ENCODE peak calls at places on chromosomes 12 and 14, in four cellular contexts. E is SK-N-SH, Q is A549, H is HepG2. S is an unnamed sample.

GRCh38 chr12:65217127-65217526 is 47.7 kb downstream of the LEMD3 start:
- DNase-seq in E (peak), Q (no peak), H (no peak), S (no peak)

GRCh38 chr12:22287056-22287455 is 47.5 kb downstream of the ST8SIA1 start:
- DNase-seq in E (no peak), Q (no peak), H (no peak), S (no peak)

GRCh38 chr12:42262271-42262670 is 24.2 kb upstream of the YAF2 start:
- DNase-seq in E (no peak), Q (no peak), H (no peak), S (no peak)

GRCh38 chr14:78790262-78790661 is 620.1 kb downstream of the NRXN3 start:
- DNase-seq in E (no peak), Q (peak), H (no peak), S (no peak)

GRCh38 chr12:62482769-62483168 is 16.1 kb downstream of the MON2 start:
- DNase-seq in E (no peak), Q (no peak), H (no peak), S (no peak)

GRCh38 chr12:49750027-49750977 is 8.9 kb downstream of the TMBIM6 start:
- DNase-seq in E (no peak), Q (peak), H (peak), S (peak)

GRCh38 chr14:21987937-21988336 is 314.3 kb upstream of the OR4E1 start:
- DNase-seq in E (peak), Q (peak), H (peak), S (no peak)

GRCh38 chr12:1279050-1279449 is 288.0 kb downstream of the ERC1 start:
- DNase-seq in E (no peak), Q (no peak), H (no peak), S (no peak)

GRCh38 chr12:57952766-57953165 is 11.4 kb downstream of the ATP23 start:
- DNase-seq in E (no peak), Q (no peak), H (no peak), S (no peak)

GRCh38 chr14:89237923-89238529 is 179.0 kb downstream of the FOXN3 start:
- DNase-seq in E (peak), Q (peak), H (no peak), S (no peak)

GRCh38 chr12:12880537-12880936 is 10.8 kb upstream of the GPRC5A start:
- DNase-seq in E (no peak), Q (no peak), H (no peak), S (no peak)

GRCh38 chr14:55707365-55707804 is 127.4 kb downstream of the KTN1 start:
- DNase-seq in E (no peak), Q (peak), H (peak), S (no peak)

GRCh38 chr14:102086972-102087761 is at the start of gene HSP90AA1:
- DNase-seq in E (peak), Q (peak), H (peak), S (peak)

GRCh38 chr14:90815817-90816662 is at the start of gene TTC7B:
- DNase-seq in E (peak), Q (no peak), H (no peak), S (no peak)

GRCh38 chr12:58647495-58647894 is 272.8 kb downstream of the LRIG3 start:
- DNase-seq in E (no peak), Q (no peak), H (no peak), S (no peak)

GRCh38 chr12:49917126-49917787 is 13.6 kb upstream of the FAIM2 start:
- DNase-seq in E (no peak), Q (no peak), H (no peak), S (no peak)

GRCh38 chr12:90099288-90099687 is 390.6 kb upstream of the ATP2B1 start:
- DNase-seq in E (no peak), Q (peak), H (no peak), S (no peak)

GRCh38 chr12:116381744-116382455 is 104.4 kb upstream of the MED13L start:
- DNase-seq in E (no peak), Q (peak), H (no peak), S (no peak)

GRCh38 chr14:21556378-21557083 is 23.3 kb downstream of the OR10G3 start:
- DNase-seq in E (no peak), Q (no peak), H (no peak), S (no peak)

GRCh38 chr12:128702344-128702743 is 121.4 kb downstream of the SLC15A4 start:
- DNase-seq in E (no peak), Q (no peak), H (no peak), S (no peak)

GRCh38 chr12:1306096-1306495 is 288.3 kb downstream of the FBXL14 start:
- DNase-seq in E (no peak), Q (no peak), H (no peak), S (no peak)

GRCh38 chr12:105219261-105220018 is 16.5 kb downstream of the APPL2 start:
- DNase-seq in E (no peak), Q (no peak), H (no peak), S (no peak)

GRCh38 chr12:79662046-79662811 is 28.5 kb downstream of the PAWR start:
- DNase-seq in E (no peak), Q (peak), H (peak), S (no peak)

GRCh38 chr14:83535396-83535906 is 1994.5 kb upstream of the FLRT2 start:
- DNase-seq in E (peak), Q (no peak), H (no peak), S (no peak)

GRCh38 chr12:89350661-89351488 is 1.4 kb downstream of the DUSP6 start:
- DNase-seq in E (no peak), Q (no peak), H (no peak), S (no peak)

GRCh38 chr12:26250801-26251200 is 55.4 kb downstream of the SSPN start:
- DNase-seq in E (no peak), Q (no peak), H (no peak), S (no peak)

GRCh38 chr14:28773917-28774691 is 7.5 kb downstream of the FOXG1 start:
- DNase-seq in E (no peak), Q (peak), H (no peak), S (no peak)

GRCh38 chr12:38547586-38547985 is 231.0 kb downstream of the ALG10B start:
- DNase-seq in E (no peak), Q (no peak), H (no peak), S (no peak)

GRCh38 chr12:132589856-132590255 is 20.5 kb downstream of the LRCOL1 start:
- DNase-seq in E (no peak), Q (no peak), H (no peak), S (no peak)

GRCh38 chr12:111441107-111441928 is 35.6 kb downstream of the SH2B3 start:
- DNase-seq in E (no peak), Q (no peak), H (no peak), S (no peak)

GRCh38 chr14:64773577-64773976 is 69.4 kb downstream of the PLEKHG3 start:
- DNase-seq in E (no peak), Q (no peak), H (no peak), S (no peak)

GRCh38 chr12:109706747-109707469 is 6.7 kb upstream of the FAM222A start:
- DNase-seq in E (peak), Q (no peak), H (peak), S (no peak)

GRCh38 chr14:51867753-51868152 is 7.3 kb downstream of the GNG2 start:
- DNase-seq in E (no peak), Q (no peak), H (no peak), S (no peak)

GRCh38 chr12:108495054-108495453 is 20.0 kb upstream of the FICD start:
- DNase-seq in E (peak), Q (peak), H (peak), S (no peak)

GRCh38 chr12:52232916-52233461 is at the start of gene KRT7:
- DNase-seq in E (peak), Q (peak), H (no peak), S (no peak)

GRCh38 chr12:123063535-123063934 is 83.1 kb downstream of the ARL6IP4 start:
- DNase-seq in E (peak), Q (peak), H (peak), S (no peak)
- TF ChIP-seq PBX3 in E (no peak), Q (no peak), H (no peak), S (no peak)

DNA sequence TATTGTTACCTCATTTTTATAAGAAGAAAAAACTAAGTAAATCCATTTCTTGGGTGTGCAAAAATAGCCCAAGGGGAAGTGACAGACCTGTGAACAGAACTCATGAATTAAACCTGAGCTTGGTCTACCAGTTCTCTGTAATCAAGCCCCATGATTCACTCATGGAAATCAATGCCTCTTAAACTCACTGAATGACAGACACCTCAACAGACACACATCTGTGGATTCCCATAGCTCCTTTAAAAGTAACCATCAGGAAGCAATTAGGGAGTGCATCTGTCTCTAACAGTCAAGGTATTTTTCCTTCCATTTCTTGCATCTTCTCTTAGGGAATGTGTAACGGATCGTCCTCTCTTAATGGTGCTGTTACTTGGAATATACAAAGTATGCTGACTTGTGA is 215.0 kb upstream of the EEA1 start:
- DNase-seq in E (no peak), Q (no peak), H (no peak), S (no peak)
- TF ChIP-seq PBX3 in E (peak), Q (no peak), H (no peak), S (no peak)

GRCh38 chr12:96497800-96498199 is 8.4 kb downstream of the CFAP54 start:
- DNase-seq in E (no peak), Q (no peak), H (no peak), S (no peak)
- TF ChIP-seq PBX3 in E (no peak), Q (no peak), H (no peak), S (no peak)

GRCh38 chr12:106767954-106768501 is 6.5 kb upstream of the RIC8B start:
- DNase-seq in E (no peak), Q (peak), H (no peak), S (no peak)
- TF ChIP-seq PBX3 in E (no peak), Q (no peak), H (no peak), S (no peak)

GRCh38 chr14:103118019-103118662 is 5.1 kb upstream of the TNFAIP2 start:
- DNase-seq in E (no peak), Q (no peak), H (no peak), S (no peak)
- TF ChIP-seq PBX3 in E (no peak), Q (no peak), H (no peak), S (no peak)